ENCODE peak calls at places on chromosomes 16 and 17, in ten cellular contexts. One of them, this sample, is unnamed.
A peak's percentile ranks its signal among the peaks of the same experiment; 100 is the strongest.

GRCh38 chr17:45425125-45425983 is 7.3 kb downstream of the ARHGAP27 start:
- DNase-seq in effector memory CD4-positive, alpha-beta T cell: no peak
- DNase-seq in RPMI7951: peak; percentile 74
- DNase-seq in HTR-8/SVneo: peak; percentile 97
- DNase-seq in NCI-H1105: peak; percentile 54
- DNase-seq in glutamatergic neuron: no peak
- DNase-seq in NCI-H524: peak; percentile 74
- DNase-seq in naive thymus-derived CD4-positive, alpha-beta T cell: no peak
- DNase-seq in H9: peak; percentile 98
- DNase-seq in Calu3: peak; percentile 97
- DNase-seq in this sample: peak; percentile 89

GRCh38 chr17:2379489-2380224 is 21.2 kb downstream of the MNT start:
- DNase-seq in effector memory CD4-positive, alpha-beta T cell: no peak
- DNase-seq in RPMI7951: no peak
- DNase-seq in HTR-8/SVneo: no peak
- DNase-seq in NCI-H1105: no peak
- DNase-seq in glutamatergic neuron: no peak
- DNase-seq in NCI-H524: no peak
- DNase-seq in naive thymus-derived CD4-positive, alpha-beta T cell: no peak
- DNase-seq in H9: no peak
- DNase-seq in Calu3: no peak
- DNase-seq in this sample: no peak

GRCh38 chr17:34979153-34979552 is 1.2 kb upstream of the LIG3 start:
- DNase-seq in effector memory CD4-positive, alpha-beta T cell: no peak
- DNase-seq in RPMI7951: no peak
- DNase-seq in HTR-8/SVneo: no peak
- DNase-seq in NCI-H1105: no peak
- DNase-seq in glutamatergic neuron: no peak
- DNase-seq in NCI-H524: no peak
- DNase-seq in naive thymus-derived CD4-positive, alpha-beta T cell: no peak
- DNase-seq in H9: no peak
- DNase-seq in Calu3: no peak
- DNase-seq in this sample: no peak

GRCh38 chr17:20967776-20968175 is 75.0 kb downstream of the USP22 start:
- DNase-seq in effector memory CD4-positive, alpha-beta T cell: no peak
- DNase-seq in RPMI7951: no peak
- DNase-seq in HTR-8/SVneo: no peak
- DNase-seq in NCI-H1105: no peak
- DNase-seq in glutamatergic neuron: no peak
- DNase-seq in NCI-H524: no peak
- DNase-seq in naive thymus-derived CD4-positive, alpha-beta T cell: no peak
- DNase-seq in H9: no peak
- DNase-seq in Calu3: no peak
- DNase-seq in this sample: peak; percentile 19

GRCh38 chr16:56347166-56347565 is 78.2 kb downstream of the AMFR start:
- DNase-seq in effector memory CD4-positive, alpha-beta T cell: no peak
- DNase-seq in RPMI7951: no peak
- DNase-seq in HTR-8/SVneo: no peak
- DNase-seq in NCI-H1105: no peak
- DNase-seq in glutamatergic neuron: no peak
- DNase-seq in NCI-H524: no peak
- DNase-seq in naive thymus-derived CD4-positive, alpha-beta T cell: no peak
- DNase-seq in H9: no peak
- DNase-seq in Calu3: no peak
- DNase-seq in this sample: no peak

GRCh38 chr16:8639694-8640093 is 18.2 kb downstream of the METTL22 start:
- DNase-seq in effector memory CD4-positive, alpha-beta T cell: no peak
- DNase-seq in RPMI7951: no peak
- DNase-seq in HTR-8/SVneo: no peak
- DNase-seq in NCI-H1105: no peak
- DNase-seq in glutamatergic neuron: peak; percentile 62
- DNase-seq in NCI-H524: no peak
- DNase-seq in naive thymus-derived CD4-positive, alpha-beta T cell: no peak
- DNase-seq in H9: no peak
- DNase-seq in Calu3: no peak
- DNase-seq in this sample: no peak

GRCh38 chr16:75236736-75237397 is 14.6 kb downstream of the BCAR1 start:
- DNase-seq in effector memory CD4-positive, alpha-beta T cell: no peak
- DNase-seq in RPMI7951: no peak
- DNase-seq in HTR-8/SVneo: no peak
- DNase-seq in NCI-H1105: no peak
- DNase-seq in glutamatergic neuron: peak; percentile 13
- DNase-seq in NCI-H524: no peak
- DNase-seq in naive thymus-derived CD4-positive, alpha-beta T cell: no peak
- DNase-seq in H9: peak; percentile 29
- DNase-seq in Calu3: no peak
- DNase-seq in this sample: no peak

GRCh38 chr16:85614338-85615013 is 1.4 kb downstream of the GSE1 start:
- DNase-seq in effector memory CD4-positive, alpha-beta T cell: no peak
- DNase-seq in RPMI7951: no peak
- DNase-seq in HTR-8/SVneo: no peak
- DNase-seq in NCI-H1105: no peak
- DNase-seq in glutamatergic neuron: no peak
- DNase-seq in NCI-H524: no peak
- DNase-seq in naive thymus-derived CD4-positive, alpha-beta T cell: no peak
- DNase-seq in H9: no peak
- DNase-seq in Calu3: peak; percentile 27
- DNase-seq in this sample: no peak

GRCh38 chr16:23803591-23804123 is 32.1 kb upstream of the PRKCB start:
- DNase-seq in effector memory CD4-positive, alpha-beta T cell: peak; percentile 40
- DNase-seq in RPMI7951: peak; percentile 28
- DNase-seq in HTR-8/SVneo: peak; percentile 27
- DNase-seq in NCI-H1105: no peak
- DNase-seq in glutamatergic neuron: peak; percentile 69
- DNase-seq in NCI-H524: no peak
- DNase-seq in naive thymus-derived CD4-positive, alpha-beta T cell: peak; percentile 39
- DNase-seq in H9: peak; percentile 82
- DNase-seq in Calu3: peak; percentile 72
- DNase-seq in this sample: peak; percentile 52

GRCh38 chr17:31452101-31452500 is 60.6 kb downstream of the RAB11FIP4 start:
- DNase-seq in effector memory CD4-positive, alpha-beta T cell: no peak
- DNase-seq in RPMI7951: no peak
- DNase-seq in HTR-8/SVneo: no peak
- DNase-seq in NCI-H1105: no peak
- DNase-seq in glutamatergic neuron: no peak
- DNase-seq in NCI-H524: no peak
- DNase-seq in naive thymus-derived CD4-positive, alpha-beta T cell: no peak
- DNase-seq in H9: no peak
- DNase-seq in Calu3: no peak
- DNase-seq in this sample: no peak

GRCh38 chr16:87129771-87130170 is 187.4 kb downstream of the C16orf95 start:
- DNase-seq in effector memory CD4-positive, alpha-beta T cell: no peak
- DNase-seq in RPMI7951: peak; percentile 89
- DNase-seq in HTR-8/SVneo: peak; percentile 81
- DNase-seq in NCI-H1105: no peak
- DNase-seq in glutamatergic neuron: no peak
- DNase-seq in NCI-H524: no peak
- DNase-seq in naive thymus-derived CD4-positive, alpha-beta T cell: no peak
- DNase-seq in H9: peak; percentile 61
- DNase-seq in Calu3: peak; percentile 39
- DNase-seq in this sample: peak; percentile 87

GRCh38 chr17:42277342-42277712 is 1.1 kb upstream of the STAT5B start:
- DNase-seq in effector memory CD4-positive, alpha-beta T cell: no peak
- DNase-seq in RPMI7951: no peak
- DNase-seq in HTR-8/SVneo: no peak
- DNase-seq in NCI-H1105: no peak
- DNase-seq in glutamatergic neuron: no peak
- DNase-seq in NCI-H524: no peak
- DNase-seq in naive thymus-derived CD4-positive, alpha-beta T cell: no peak
- DNase-seq in H9: no peak
- DNase-seq in Calu3: no peak
- DNase-seq in this sample: no peak

GRCh38 chr17:7045492-7046126 is 1.7 kb upstream of the SLC16A11 start:
- DNase-seq in effector memory CD4-positive, alpha-beta T cell: no peak
- DNase-seq in RPMI7951: peak; percentile 64
- DNase-seq in HTR-8/SVneo: peak; percentile 69
- DNase-seq in NCI-H1105: peak; percentile 48
- DNase-seq in glutamatergic neuron: no peak
- DNase-seq in NCI-H524: peak; percentile 12
- DNase-seq in naive thymus-derived CD4-positive, alpha-beta T cell: no peak
- DNase-seq in H9: no peak
- DNase-seq in Calu3: peak; percentile 45
- DNase-seq in this sample: peak; percentile 82

GRCh38 chr17:17514993-17515920 is 19.1 kb upstream of the RASD1 start:
- DNase-seq in effector memory CD4-positive, alpha-beta T cell: no peak
- DNase-seq in RPMI7951: peak; percentile 79
- DNase-seq in HTR-8/SVneo: no peak
- DNase-seq in NCI-H1105: no peak
- DNase-seq in glutamatergic neuron: peak; percentile 33
- DNase-seq in NCI-H524: no peak
- DNase-seq in naive thymus-derived CD4-positive, alpha-beta T cell: no peak
- DNase-seq in H9: peak; percentile 87
- DNase-seq in Calu3: no peak
- DNase-seq in this sample: peak; percentile 85

GRCh38 chr17:35871415-35871814 is 2.7 kb upstream of the HEATR9 start:
- DNase-seq in effector memory CD4-positive, alpha-beta T cell: no peak
- DNase-seq in RPMI7951: no peak
- DNase-seq in HTR-8/SVneo: no peak
- DNase-seq in NCI-H1105: no peak
- DNase-seq in glutamatergic neuron: no peak
- DNase-seq in NCI-H524: no peak
- DNase-seq in naive thymus-derived CD4-positive, alpha-beta T cell: no peak
- DNase-seq in H9: peak; percentile 69
- DNase-seq in Calu3: no peak
- DNase-seq in this sample: no peak

GRCh38 chr17:80812362-80813088 is 179.1 kb upstream of the CHMP6 start:
- DNase-seq in effector memory CD4-positive, alpha-beta T cell: no peak
- DNase-seq in RPMI7951: no peak
- DNase-seq in HTR-8/SVneo: no peak
- DNase-seq in NCI-H1105: no peak
- DNase-seq in glutamatergic neuron: no peak
- DNase-seq in NCI-H524: no peak
- DNase-seq in naive thymus-derived CD4-positive, alpha-beta T cell: no peak
- DNase-seq in H9: peak; percentile 22
- DNase-seq in Calu3: no peak
- DNase-seq in this sample: no peak

This sample was measured in ELR.